ENCODE peak calls at places on chromosome 15, in seven cellular contexts. W is right lobe of liver, P is thyroid gland, X is RWPE2, I is uterus, F is K562, M is PC-9. D is an unnamed sample.

GRCh38 chr15:52121896-52122295 is 9.3 kb upstream of the BCL2L10 start:
- DNase-seq in W (no peak), P (no peak), X (no peak), I (no peak), F (no peak), M (no peak), D (no peak)

GRCh38 chr15:28147827-28148226 is 48.7 kb upstream of the OCA2 start:
- DNase-seq in W (no peak), P (no peak), X (no peak), I (no peak), F (no peak), M (no peak), D (no peak)

GRCh38 chr15:83844742-83845141 is 190.8 kb downstream of the ADAMTSL3 start:
- DNase-seq in W (no peak), P (no peak), X (no peak), I (peak; percentile 61), F (no peak), M (no peak), D (no peak)

GRCh38 chr15:70345251-70346019 is 247.7 kb upstream of the TLE3 start:
- DNase-seq in W (no peak), P (no peak), X (no peak), I (no peak), F (no peak), M (no peak), D (no peak)

GRCh38 chr15:90956551-90957104 is 1.9 kb downstream of the RCCD1 start:
- DNase-seq in W (peak; percentile 74), P (peak; percentile 72), X (no peak), I (peak; percentile 82), F (no peak), M (peak; percentile 21), D (peak; percentile 78)

GRCh38 chr15:85407421-85408269 is 27.2 kb downstream of the AKAP13 start:
- DNase-seq in W (no peak), P (peak; percentile 4), X (peak; percentile 71), I (no peak), F (no peak), M (peak; percentile 21), D (peak; percentile 27)

GRCh38 chr15:50906954-50907865 is 1.3 kb upstream of the AP4E1 start:
- DNase-seq in W (peak; percentile 75), P (no peak), X (no peak), I (no peak), F (peak; percentile 43), M (no peak), D (no peak)

GRCh38 chr15:96130734-96131133 is 199.8 kb upstream of the NR2F2 start:
- DNase-seq in W (no peak), P (no peak), X (no peak), I (no peak), F (no peak), M (no peak), D (no peak)

GRCh38 chr15:45795487-45796069 is 160.7 kb downstream of the SQOR start:
- DNase-seq in W (no peak), P (no peak), X (no peak), I (no peak), F (no peak), M (peak; percentile 39), D (peak; percentile 65)

GRCh38 chr15:77464129-77464865 is 43.6 kb downstream of the HMG20A start:
- DNase-seq in W (no peak), P (no peak), X (no peak), I (no peak), F (no peak), M (no peak), D (peak; percentile 40)

GRCh38 chr15:53811530-53811929 is 52.1 kb upstream of the WDR72 start:
- DNase-seq in W (no peak), P (no peak), X (no peak), I (no peak), F (no peak), M (no peak), D (no peak)

GRCh38 chr15:68783226-68784054 is 37.3 kb downstream of the ANP32A start:
- DNase-seq in W (peak; percentile 70), P (peak; percentile 36), X (peak; percentile 45), I (no peak), F (peak; percentile 59), M (peak; percentile 32), D (peak; percentile 81)

GRCh38 chr15:74768099-74768770 is 13.6 kb upstream of the CSK start:
- DNase-seq in W (peak; percentile 42), P (no peak), X (no peak), I (no peak), F (no peak), M (no peak), D (no peak)

GRCh38 chr15:37106490-37107001 is 6.2 kb upstream of the MEIS2 start:
- DNase-seq in W (no peak), P (no peak), X (no peak), I (peak; percentile 72), F (peak; percentile 29), M (no peak), D (no peak)

GRCh38 chr15:65629548-65629947 is 7.8 kb downstream of the SLC24A1 start:
- DNase-seq in W (no peak), P (no peak), X (no peak), I (no peak), F (no peak), M (no peak), D (no peak)

GRCh38 chr15:65630760-65631159 is 9.0 kb downstream of the SLC24A1 start:
- DNase-seq in W (no peak), P (no peak), X (no peak), I (no peak), F (no peak), M (no peak), D (no peak)

GRCh38 chr15:65632780-65633384 is 11.1 kb downstream of the SLC24A1 start:
- DNase-seq in W (no peak), P (no peak), X (no peak), I (no peak), F (no peak), M (no peak), D (no peak)

GRCh38 chr15:65633752-65634151 is 12.0 kb downstream of the SLC24A1 start:
- DNase-seq in W (no peak), P (no peak), X (no peak), I (no peak), F (no peak), M (no peak), D (no peak)

GRCh38 chr15:65631503-65631902 is 9.8 kb downstream of the SLC24A1 start:
- DNase-seq in W (no peak), P (no peak), X (no peak), I (no peak), F (no peak), M (no peak), D (no peak)
- H3K4me3 ChIP-seq in W (no peak overlapping the region), P (no peak overlapping the region), X (no peak overlapping the region), I (no peak overlapping the region), F (no peak overlapping the region), M (no peak overlapping the region), D (no peak overlapping the region)

GRCh38 chr15:48652510-48653076 is 7.1 kb upstream of the FBN1 start:
- DNase-seq in W (no peak), P (no peak), X (no peak), I (no peak), F (no peak), M (no peak), D (no peak)

GRCh38 chr15:48654799-48655198 is 9.3 kb upstream of the FBN1 start:
- DNase-seq in W (no peak), P (no peak), X (no peak), I (no peak), F (no peak), M (no peak), D (no peak)

GRCh38 chr15:48653913-48654630 is 8.6 kb upstream of the FBN1 start:
- DNase-seq in W (no peak), P (no peak), X (no peak), I (no peak), F (no peak), M (no peak), D (no peak)

GRCh38 chr15:48653216-48653615 is 7.7 kb upstream of the FBN1 start:
- DNase-seq in W (no peak), P (no peak), X (no peak), I (no peak), F (no peak), M (no peak), D (no peak)

DNA sequence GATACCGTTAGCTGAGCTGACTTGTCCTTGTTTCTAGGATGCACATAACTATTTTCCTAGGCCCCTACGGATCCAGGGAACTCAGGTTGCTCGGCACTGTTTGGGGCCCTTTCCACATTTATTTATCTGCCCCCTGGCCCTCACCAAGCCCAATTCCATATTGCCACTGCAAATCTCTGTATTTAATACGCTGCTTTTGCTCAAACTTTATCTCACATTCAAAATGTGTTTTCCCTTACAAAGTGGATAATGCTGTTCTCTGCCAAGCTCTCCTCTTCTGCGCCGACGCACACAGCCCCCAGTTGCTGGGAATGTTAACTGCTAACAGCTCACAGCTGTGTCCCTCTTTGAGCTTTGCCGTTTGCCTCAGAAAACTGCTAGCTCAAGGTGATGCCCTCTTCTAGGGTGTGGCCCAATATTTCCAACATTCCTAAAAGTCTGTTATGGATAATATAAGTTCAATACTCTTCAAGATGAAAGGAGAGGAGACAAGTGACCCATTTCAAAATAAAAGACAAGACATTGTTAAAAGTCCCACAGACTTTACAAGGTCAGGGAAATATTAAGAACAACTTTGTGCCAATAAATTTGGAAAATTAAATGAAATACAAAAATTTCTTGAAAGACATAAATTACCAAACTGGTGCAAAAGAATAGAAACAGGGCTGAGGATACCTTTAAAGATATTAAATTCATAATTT is 12.5 kb upstream of the FBN1 start:
- DNase-seq in W (no peak), P (no peak), X (no peak), I (peak; percentile 28), F (no peak), M (no peak), D (no peak)
- H3K27ac ChIP-seq in W (no peak overlapping the region), P (no peak overlapping the region), X (no peak overlapping the region), I (peak overlapping the region; percentile 18), F (no peak overlapping the region), M (no peak overlapping the region), D (no peak overlapping the region)

DNA sequence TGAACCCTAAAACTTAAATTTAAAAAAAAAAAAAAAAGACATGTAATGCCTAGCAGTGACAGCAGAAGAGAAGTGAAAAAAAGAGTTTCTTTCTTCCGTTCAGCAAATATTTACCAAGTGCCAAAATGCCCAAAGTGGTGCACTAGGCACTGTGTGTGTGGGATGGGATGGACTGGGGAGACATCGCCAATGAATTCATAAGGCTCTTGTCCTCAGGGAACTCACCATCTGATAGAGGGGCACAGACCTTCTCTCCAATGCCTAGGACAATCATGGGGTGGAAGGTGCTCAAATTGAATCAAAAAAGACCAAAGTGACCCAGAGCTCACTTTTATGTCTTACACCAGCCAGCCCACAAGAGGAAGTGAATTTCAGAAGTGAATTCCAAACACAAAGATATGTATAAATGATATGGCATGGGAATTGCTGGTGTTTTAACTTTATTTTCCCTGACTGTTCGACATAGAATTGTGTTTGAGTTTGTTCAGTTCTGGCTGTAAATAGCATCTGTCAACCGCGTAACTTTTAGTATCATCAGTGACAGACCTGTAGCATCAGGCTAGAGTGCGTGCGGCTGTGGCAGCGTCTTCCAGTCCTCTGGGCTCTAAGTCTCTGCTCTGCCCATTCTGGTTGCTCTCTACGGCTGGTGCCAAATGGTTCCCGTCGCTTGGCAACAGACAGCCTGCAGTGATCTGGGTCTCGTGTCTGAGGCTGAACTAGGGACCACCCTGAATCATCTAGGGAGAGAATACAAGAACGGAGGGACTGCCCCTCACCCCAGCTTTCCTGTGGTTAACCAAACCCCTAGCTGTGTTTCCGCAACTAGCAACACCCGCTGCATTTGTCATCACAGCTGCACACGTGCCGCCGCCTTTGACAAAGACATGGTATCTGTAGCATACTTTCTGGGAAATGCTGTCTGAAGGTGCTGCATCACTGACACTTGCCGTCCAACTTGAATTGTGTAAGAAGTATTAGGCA is 154.0 kb upstream of the THBS1 start:
- DNase-seq in W (no peak), P (no peak), X (no peak), I (no peak), F (peak; percentile 31), M (no peak), D (peak; percentile 75)
- TF ChIP-seq CTCF in W (no peak), P (no peak), X (no peak), I (no peak), F (no peak), M (no peak), D (no peak)

GRCh38 chr15:40438712-40439111 is 2.0 kb upstream of the BAHD1 start:
- DNase-seq in W (no peak), P (no peak), X (no peak), I (no peak), F (no peak), M (no peak), D (peak; percentile 66)
- H3K4me3 ChIP-seq in W (no peak overlapping the region), P (no peak overlapping the region), X (no peak overlapping the region), I (no peak overlapping the region), F (peak overlapping the region; percentile 80), M (peak overlapping the region; percentile 66), D (no peak overlapping the region)